ENCODE peak calls at places on chromosomes 7 and 10, in nine cellular contexts. K, P, L, H, B, V, G, A and J are unnamed samples.

GRCh38 chr10:104336829-104337526 is 1.3 kb downstream of the ITPRIP start:
- DNase-seq in H (no peak), B (no peak), P (no peak), K (no peak), V (peak), A (no peak), L (peak), G (no peak), J (no peak)

GRCh38 chr7:152667900-152668440 is 8.0 kb downstream of the XRCC2 start:
- DNase-seq in L (no peak), B (no peak), H (no peak), G (no peak), P (no peak), A (no peak), V (no peak), K (no peak), J (no peak)

GRCh38 chr7:158680754-158681153 is 23.9 kb downstream of the NCAPG2 start:
- DNase-seq in P (no peak), G (no peak), H (no peak), A (no peak), L (no peak), B (no peak), K (no peak), V (no peak), J (no peak)

GRCh38 chr7:55019691-55020480 is 1.1 kb downstream of the EGFR start:
- DNase-seq in G (peak), V (no peak), B (peak), H (no peak), A (peak), P (peak), L (no peak), K (no peak), J (peak)

GRCh38 chr10:61987537-61987936 is 86.0 kb downstream of the ARID5B start:
- DNase-seq in G (no peak), P (no peak), A (no peak), L (no peak), V (no peak), B (no peak), H (no peak), K (no peak), J (no peak)

GRCh38 chr10:78059916-78060315 is 26.3 kb downstream of the RPS24 start:
- DNase-seq in G (no peak), A (no peak), L (no peak), V (no peak), H (no peak), K (no peak), B (no peak), P (no peak), J (no peak)

GRCh38 chr10:15182541-15183207 is 14.2 kb upstream of the NMT2 start:
- DNase-seq in P (no peak), G (no peak), V (no peak), A (no peak), K (no peak), B (no peak), H (no peak), L (peak), J (no peak)

GRCh38 chr7:94655884-94656657 is at the start of gene SGCE:
- DNase-seq in K (peak), A (peak), H (peak), P (no peak), V (peak), B (peak), G (peak), L (peak), J (peak)

GRCh38 chr7:11707606-11708193 is 124.3 kb downstream of the THSD7A start:
- DNase-seq in H (no peak), B (no peak), K (no peak), V (peak), P (no peak), A (no peak), G (no peak), L (no peak), J (no peak)

GRCh38 chr7:18874875-18875274 is 242.6 kb downstream of the TWIST1 start:
- DNase-seq in L (no peak), G (no peak), P (no peak), K (no peak), B (no peak), V (no peak), H (no peak), A (no peak), J (no peak)

GRCh38 chr7:94696981-94697670 is 41.2 kb upstream of the SGCE start:
- DNase-seq in V (peak), K (no peak), H (peak), P (no peak), B (no peak), A (peak), L (peak), G (peak), J (no peak)

GRCh38 chr7:34184466-34184865 is 279.1 kb downstream of the BMPER start:
- DNase-seq in H (no peak), A (no peak), B (no peak), L (peak), P (no peak), G (no peak), V (no peak), K (no peak), J (no peak)

GRCh38 chr10:124341768-124342135 is 77.0 kb downstream of the OAT start:
- DNase-seq in A (no peak), H (no peak), P (no peak), G (no peak), K (peak), B (no peak), V (no peak), L (no peak), J (no peak)

GRCh38 chr10:124119933-124120332 is 26.5 kb upstream of the CHST15 start:
- DNase-seq in G (peak), K (no peak), V (peak), P (no peak), H (no peak), A (peak), L (no peak), B (no peak), J (no peak)

GRCh38 chr10:132575320-132576201 is 38.0 kb downstream of the INPP5A start:
- DNase-seq in B (peak), H (no peak), V (peak), P (no peak), G (peak), A (no peak), K (no peak), L (peak), J (no peak)

GRCh38 chr10:113960617-113961260 is 82.9 kb upstream of the ADRB1 start:
- DNase-seq in H (no peak), L (no peak), V (no peak), K (no peak), G (no peak), A (no peak), P (no peak), B (peak), J (peak)

GRCh38 chr10:6200588-6201510 is 1.9 kb upstream of the PFKFB3 start:
- DNase-seq in K (peak), V (peak), L (peak), G (peak), A (peak), H (no peak), P (no peak), B (peak), J (no peak)

GRCh38 chr7:47254081-47255006 is 327.6 kb downstream of the TNS3 start:
- DNase-seq in P (no peak), G (peak), H (no peak), B (peak), K (peak), A (peak), V (peak), L (peak), J (peak)

GRCh38 chr7:143369678-143370651 is 7.5 kb upstream of the FAM131B start:
- DNase-seq in L (no peak), P (no peak), B (no peak), V (no peak), K (no peak), H (no peak), A (no peak), G (no peak), J (no peak)

GRCh38 chr7:41975854-41976253 is 261.2 kb downstream of the GLI3 start:
- DNase-seq in H (no peak), P (no peak), V (no peak), B (no peak), G (no peak), A (no peak), K (no peak), L (no peak), J (no peak)

GRCh38 chr10:23344251-23344841 is at the start of gene C10orf67:
- DNase-seq in H (no peak), K (no peak), A (peak), V (no peak), B (no peak), P (peak), G (peak), L (peak), J (no peak)

GRCh38 chr7:67364441-67365017 is 367.9 kb downstream of the TYW1 start:
- DNase-seq in V (no peak), K (no peak), L (no peak), P (no peak), B (no peak), H (no peak), G (no peak), A (no peak), J (no peak)

GRCh38 chr10:102545265-102545664 is 41.5 kb downstream of the SUFU start:
- DNase-seq in K (no peak), A (no peak), P (no peak), B (no peak), L (no peak), H (no peak), V (no peak), G (no peak), J (no peak)

GRCh38 chr10:114571316-114571999 is 86.6 kb downstream of the ABLIM1 start:
- DNase-seq in K (no peak), L (no peak), H (no peak), G (peak), V (no peak), A (no peak), P (no peak), B (no peak), J (no peak)

GRCh38 chr10:62380002-62380401 is 5.8 kb downstream of the ZNF365 start:
- DNase-seq in B (no peak), H (peak), A (no peak), L (peak), G (no peak), P (no peak), V (no peak), K (no peak), J (no peak)

GRCh38 chr10:123637326-123637880 is 28.8 kb upstream of the GPR26 start:
- DNase-seq in B (no peak), P (peak), G (no peak), A (no peak), V (no peak), L (no peak), K (no peak), H (peak), J (peak)

GRCh38 chr10:85284778-85285397 is 956.5 kb downstream of the CCSER2 start:
- DNase-seq in B (no peak), H (no peak), P (no peak), K (no peak), L (no peak), A (no peak), G (no peak), V (no peak), J (no peak)

GRCh38 chr10:75243426-75243825 is 7.7 kb upstream of the COMTD1 start:
- DNase-seq in P (no peak), H (no peak), B (no peak), A (no peak), L (no peak), G (no peak), V (no peak), K (peak), J (peak)

GRCh38 chr7:114243646-114244045 is 171.0 kb upstream of the FOXP2 start:
- DNase-seq in L (no peak), K (no peak), G (no peak), H (no peak), V (no peak), P (no peak), A (no peak), B (no peak), J (no peak)

GRCh38 chr7:47039089-47039648 is 542.7 kb downstream of the TNS3 start:
- DNase-seq in K (no peak), A (no peak), P (peak), B (no peak), H (no peak), L (no peak), G (no peak), V (no peak), J (no peak)

GRCh38 chr7:28708033-28708451 is 250.1 kb downstream of the TRIL start:
- DNase-seq in H (no peak), K (no peak), G (no peak), P (no peak), L (peak), B (no peak), A (peak), V (no peak), J (no peak)

GRCh38 chr7:143884978-143885559 is 16.9 kb downstream of the TCAF1 start:
- DNase-seq in B (no peak), L (peak), P (peak), G (peak), A (peak), H (no peak), V (peak), K (peak), J (peak)

GRCh38 chr7:105016083-105017075 is 2.4 kb downstream of the KMT2E start:
- DNase-seq in P (no peak), B (no peak), K (no peak), G (no peak), L (peak), H (no peak), A (no peak), V (peak), J (no peak)

GRCh38 chr10:131885391-131886165 is 15.2 kb upstream of the PPP2R2D start:
- DNase-seq in A (peak), H (no peak), B (peak), V (peak), G (peak), P (no peak), L (peak), K (peak), J (peak)

GRCh38 chr10:69290993-69291392 is 12.7 kb downstream of the HK1 start:
- DNase-seq in A (no peak), H (no peak), K (no peak), L (no peak), B (no peak), V (no peak), G (no peak), P (no peak), J (no peak)

DNA sequence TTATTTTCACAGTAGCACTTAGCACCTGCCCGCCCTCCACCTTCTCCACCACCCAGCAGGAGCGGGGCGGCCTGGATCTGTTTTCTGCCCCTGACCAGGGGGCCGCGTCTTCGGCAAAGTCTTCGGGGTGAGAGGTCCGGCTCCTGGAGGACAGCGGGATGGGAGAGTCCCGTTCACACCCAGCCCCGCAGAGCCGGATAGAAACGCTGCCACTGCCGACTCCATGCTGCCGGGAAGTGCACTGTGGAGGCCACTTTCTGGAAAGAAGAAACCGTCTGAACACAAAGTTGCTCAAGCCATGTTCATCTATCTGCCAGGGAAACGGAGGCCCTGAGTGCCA is 14.5 kb upstream of the ZNF273 start:
- DNase-seq in G (no peak), L (no peak), V (no peak), B (no peak), K (no peak), A (no peak), H (no peak), P (peak), J (no peak)
- H3K4me3 ChIP-seq in G (peak), L (peak), V (peak), B (peak), K (no peak), A (peak), H (no peak), P (peak), J (no peak)

DNA sequence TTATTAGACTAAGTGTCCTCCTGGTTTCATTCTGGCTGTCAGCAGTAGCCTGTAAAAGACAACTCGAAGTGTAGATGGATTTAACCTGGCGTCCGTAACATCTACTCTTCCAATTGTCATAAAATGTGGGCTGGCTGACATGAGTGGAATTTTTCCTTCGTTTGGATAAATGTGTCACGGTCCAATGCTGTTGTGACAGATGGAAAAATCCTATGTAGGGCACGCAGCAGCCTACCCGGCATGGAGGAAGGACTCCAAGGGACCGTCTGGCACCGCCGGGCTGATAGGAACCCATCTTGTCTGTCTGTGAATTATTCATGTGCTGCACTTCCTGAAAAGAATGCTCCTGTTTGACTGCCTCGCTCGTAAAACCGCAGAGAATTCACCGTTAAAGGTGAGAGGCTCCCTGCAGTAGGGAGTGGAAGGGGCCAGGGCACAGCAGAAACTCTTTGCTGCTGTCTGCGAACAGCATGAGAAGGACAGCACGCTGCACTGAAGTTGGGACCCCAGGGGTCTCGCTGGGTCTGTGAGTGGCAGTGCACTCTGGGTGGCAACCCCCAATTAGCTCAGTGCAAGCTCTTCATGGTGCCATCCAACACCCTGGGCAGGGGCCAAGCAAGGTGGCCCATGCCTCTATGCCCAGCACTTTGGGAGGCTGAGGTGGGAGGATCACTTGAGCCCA is 1.6 kb upstream of the ORAI2 start:
- DNase-seq in G (no peak), P (no peak), A (no peak), H (no peak), V (no peak), L (no peak), B (no peak), K (no peak), J (no peak)
- TF ChIP-seq POLR2A in G (no peak), P (no peak), A (no peak), H (no peak), V (no peak), L (no peak), B (no peak), K (no peak), J (no peak)

GRCh38 chr10:93757136-93757535 is 600 bp upstream of the LGI1 start:
- DNase-seq in H (no peak), P (no peak), G (no peak), B (no peak), V (no peak), L (no peak), A (no peak), K (no peak), J (no peak)
- H3K4me3 ChIP-seq in H (no peak), P (peak), G (no peak), B (no peak), V (no peak), L (no peak), A (no peak), K (no peak), J (no peak)

GRCh38 chr10:119178371-119179119 is at the start of gene PRDX3:
- DNase-seq in L (peak), B (peak), V (peak), H (peak), P (peak), G (peak), K (peak), A (peak), J (peak)
- TF ChIP-seq POLR2A in L (peak), B (peak), V (peak), H (peak), P (peak), G (peak), K (peak), A (peak), J (peak)

GRCh38 chr7:150481955-150482354 is 31.5 kb downstream of the GIMAP8 start:
- DNase-seq in A (no peak), V (peak), P (no peak), L (no peak), G (no peak), H (no peak), B (no peak), K (no peak), J (no peak)
- H3K4me3 ChIP-seq in A (no peak), V (no peak), P (no peak), L (no peak), G (no peak), H (no peak), B (no peak), K (no peak), J (no peak)